ENCODE peak calls at places on chromosome 18, in four cellular contexts. S, F, C and G are unnamed samples.

GRCh38 chr18:62839874-62840713 is 124.8 kb downstream of the PHLPP1 start:
- DNase-seq in F (no peak), C (no peak), S (no peak), G (no peak)

GRCh38 chr18:53018791-53019190 is 678.8 kb downstream of the DCC start:
- DNase-seq in F (no peak), S (no peak), C (no peak), G (no peak)

GRCh38 chr18:78589916-78590437 is 389.6 kb upstream of the SALL3 start:
- DNase-seq in C (no peak), S (no peak), F (no peak), G (no peak)

GRCh38 chr18:36533446-36534153 is 236.1 kb downstream of the FHOD3 start:
- DNase-seq in F (no peak), S (no peak), C (no peak), G (no peak)

GRCh38 chr18:42048150-42048549 is 93.1 kb downstream of the PIK3C3 start:
- DNase-seq in C (no peak), F (no peak), S (no peak), G (no peak)

GRCh38 chr18:50151876-50152275 is 43.1 kb downstream of the MYO5B start:
- DNase-seq in F (no peak), C (no peak), S (no peak), G (no peak)

GRCh38 chr18:8706545-8706980 is 1.2 kb downstream of the MTCL1 start:
- DNase-seq in F (no peak), C (no peak), S (no peak), G (no peak)

GRCh38 chr18:44229693-44230108 is 451.0 kb upstream of the SETBP1 start:
- DNase-seq in S (peak), C (no peak), F (no peak), G (peak)

GRCh38 chr18:40012931-40013609 is 1942.0 kb upstream of the PIK3C3 start:
- DNase-seq in S (no peak), F (no peak), C (no peak), G (no peak)

GRCh38 chr18:8031496-8031895 is 464.4 kb downstream of the PTPRM start:
- DNase-seq in F (no peak), S (no peak), C (no peak), G (no peak)